ENCODE peak calls at places on chromosomes 5 and 9, in nine cellular contexts. Q is Peyer's patch, H is keratinocyte, X is osteoblast, G is right atrium auricular region, R is IMR-90, M is bronchial epithelial cell, J is fibroblast of lung, O is transverse colon. K is an unnamed sample. For H3K36me3 and H3K27me3, the result is how much of the 10 kb centered on the place peaks cover.

GRCh38 chr9:131038256-131039128 is 29.5 kb downstream of the LAMC3 start:
- DNase-seq in X (peak), Q (no peak), R (no peak), M (no peak), J (no peak), G (no peak), O (no peak), H (no peak), K (no peak)

GRCh38 chr9:70609542-70610286 is 195.3 kb upstream of the KLF9 start:
- DNase-seq in R (peak), J (peak), O (peak), M (peak), X (peak), Q (no peak), G (no peak), H (no peak), K (no peak)

GRCh38 chr5:41870621-41871048 is 410 bp upstream of the OXCT1 start:
- DNase-seq in R (no peak), G (no peak), M (no peak), O (no peak), J (no peak), Q (no peak), X (peak), H (no peak), K (no peak)

GRCh38 chr5:142978726-142979125 is 208.5 kb downstream of the ARHGAP26 start:
- DNase-seq in M (peak), O (no peak), X (no peak), H (no peak), J (no peak), Q (no peak), R (peak), G (no peak), K (no peak)

GRCh38 chr9:124329393-124329792 is 71.6 kb downstream of the NEK6 start:
- DNase-seq in J (no peak), R (no peak), X (no peak), O (no peak), G (no peak), Q (no peak), M (no peak), H (no peak), K (no peak)

GRCh38 chr5:99763021-99763814 is 772.0 kb upstream of the FAM174A start:
- DNase-seq in Q (no peak), X (no peak), O (no peak), H (no peak), M (no peak), J (no peak), R (no peak), G (no peak), K (peak)

GRCh38 chr5:64635056-64635686 is 55.1 kb upstream of the SHISAL2B start:
- DNase-seq in H (no peak), G (no peak), R (peak), M (peak), X (no peak), J (peak), Q (no peak), O (no peak), K (no peak)

GRCh38 chr9:70477146-70477745 is 62.8 kb upstream of the KLF9 start:
- DNase-seq in R (peak), O (no peak), H (no peak), X (no peak), Q (no peak), M (peak), G (no peak), J (peak), K (no peak)

GRCh38 chr9:13900449-13900848 is 413.5 kb downstream of the NFIB start:
- DNase-seq in J (no peak), M (peak), H (peak), O (no peak), X (no peak), R (no peak), G (no peak), Q (no peak), K (no peak)

GRCh38 chr5:136840601-136841000 is 475.3 kb upstream of the TRPC7 start:
- DNase-seq in R (no peak), M (no peak), O (no peak), G (no peak), Q (no peak), H (no peak), X (no peak), J (no peak), K (no peak)

GRCh38 chr5:17665836-17666235 is 31.6 kb downstream of the TAF11L14 start:
- DNase-seq in H (no peak), X (no peak), G (no peak), R (no peak), M (no peak), O (no peak), J (no peak), Q (no peak), K (no peak)

GRCh38 chr9:17793713-17794622 is 215.1 kb downstream of the SH3GL2 start:
- DNase-seq in H (no peak), X (peak), G (no peak), M (peak), Q (no peak), R (no peak), O (peak), J (no peak), K (no peak)

GRCh38 chr9:136975624-136976023 is 1.7 kb upstream of the PTGDS start:
- DNase-seq in G (no peak), J (no peak), H (no peak), Q (peak), O (no peak), R (no peak), M (no peak), X (peak), K (peak)

GRCh38 chr5:135037519-135038201 is 3.6 kb upstream of the PITX1 start:
- DNase-seq in G (no peak), O (no peak), Q (no peak), H (no peak), R (no peak), J (no peak), X (peak), M (no peak), K (no peak)

GRCh38 chr9:25677301-25678146 is 720 bp downstream of the TUSC1 start:
- DNase-seq in Q (peak), G (peak), J (peak), H (no peak), M (peak), O (peak), R (peak), X (peak), K (peak)

GRCh38 chr9:129619787-129620668 is 873 bp downstream of the C9orf50 start:
- DNase-seq in J (no peak), O (no peak), G (no peak), H (no peak), R (peak), X (peak), M (no peak), Q (no peak), K (peak)

GRCh38 chr5:145937432-145938250 is 1.3 kb downstream of the SH3RF2 start:
- DNase-seq in R (peak), Q (no peak), X (peak), O (peak), H (no peak), M (peak), G (no peak), J (no peak), K (no peak)

GRCh38 chr9:104944356-104944755 is 16.4 kb upstream of the ABCA1 start:
- DNase-seq in H (no peak), J (peak), M (no peak), O (no peak), R (peak), Q (no peak), G (no peak), X (no peak), K (no peak)

GRCh38 chr9:31683126-31683525 is 701.3 kb upstream of the ACO1 start:
- DNase-seq in G (no peak), M (no peak), R (no peak), O (no peak), J (peak), Q (no peak), X (no peak), H (no peak), K (no peak)

GRCh38 chr9:96553070-96553469 is 66.6 kb downstream of the CDC14B start:
- DNase-seq in M (peak), H (no peak), X (no peak), Q (no peak), J (peak), O (no peak), R (peak), G (no peak), K (no peak)

GRCh38 chr5:16726538-16726946 is 109.7 kb upstream of the RETREG1 start:
- DNase-seq in Q (no peak), R (peak), X (no peak), G (no peak), M (no peak), H (no peak), J (no peak), O (no peak), K (no peak)

GRCh38 chr9:37449877-37450632 is 15.2 kb downstream of the ZBTB5 start:
- DNase-seq in J (no peak), R (no peak), Q (no peak), O (no peak), H (no peak), X (no peak), G (no peak), M (no peak), K (no peak)
- TF ChIP-seq CTCF in J (no peak), R (no peak), Q (no peak), O (no peak), H (no peak), X (no peak), G (no peak), M (no peak), K (no peak)

DNA sequence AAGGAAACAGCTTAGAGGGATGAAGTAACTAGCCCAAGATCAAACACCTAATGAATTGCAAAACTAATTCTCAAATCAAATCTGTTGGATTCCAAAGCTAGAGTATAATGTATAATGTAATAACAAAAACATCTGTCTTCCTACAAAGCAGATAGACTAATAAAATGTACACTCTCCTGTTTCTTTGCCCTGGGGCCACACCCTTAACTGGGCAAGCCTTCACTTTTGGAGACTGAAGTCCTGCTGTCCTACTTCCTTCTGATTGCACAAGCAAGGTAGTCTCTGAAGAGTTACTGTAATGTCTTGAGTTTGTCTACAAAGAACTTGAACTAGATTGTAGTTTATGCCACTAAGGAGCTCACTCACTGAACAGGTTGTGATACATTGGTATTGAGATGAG is 2.5 kb downstream of the TTC1 start:
- DNase-seq in O (peak), M (no peak), X (peak), J (no peak), H (no peak), R (no peak), G (no peak), Q (no peak), K (no peak)
- H3K36me3 ChIP-seq in O (under half), M (under half), X (under half), J (under half), H (under half), R (under half), G (under half), Q (under half), K (under half)

GRCh38 chr9:134772331-134772730 is 108.3 kb upstream of the FCN2 start:
- DNase-seq in H (no peak), J (no peak), R (no peak), X (no peak), O (no peak), G (no peak), M (no peak), Q (no peak), K (no peak)
- H3K27me3 ChIP-seq in H (under half), J (under half), R (under half), X (under half), O (under half), G (under half), M (under half), Q (under half), K (under half)

GRCh38 chr9:111074395-111074794 is 36.1 kb upstream of the LPAR1 start:
- DNase-seq in Q (no peak), R (no peak), X (no peak), H (no peak), J (no peak), M (no peak), O (no peak), G (no peak), K (no peak)
- TF ChIP-seq CTCF in Q (no peak), R (no peak), X (no peak), H (no peak), J (no peak), M (no peak), O (no peak), G (no peak), K (no peak)